ENCODE peak calls at places on chromosomes 12 and 14, in four cellular contexts. J is uterus; M is CD8-positive, alpha-beta T cell; E is left lung. R is an unnamed sample.

GRCh38 chr14:32059702-32060101 is 17.4 kb upstream of the ARHGAP5 start:
- DNase-seq in M (no peak), E (no peak), J (no peak), R (no peak)

GRCh38 chr12:115313929-115314328 is 630.0 kb upstream of the TBX3 start:
- DNase-seq in E (no peak), J (no peak), M (no peak), R (no peak)

GRCh38 chr14:60508707-60509437 is at the start of gene SIX6:
- DNase-seq in J (no peak), M (no peak), E (peak), R (no peak)

GRCh38 chr12:56219840-56220239 is 1.9 kb downstream of the RNF41 start:
- DNase-seq in M (no peak), E (no peak), J (no peak), R (no peak)

GRCh38 chr14:32366256-32366655 is 37.2 kb downstream of the AKAP6 start:
- DNase-seq in E (no peak), J (no peak), M (no peak), R (no peak)

GRCh38 chr14:98494582-98494981 is 777.4 kb downstream of the BCL11B start:
- DNase-seq in M (no peak), E (no peak), J (no peak), R (no peak)

GRCh38 chr14:100586520-100587247 is 533 bp downstream of the BEGAIN start:
- DNase-seq in E (peak), J (peak), M (no peak), R (no peak)

GRCh38 chr12:89016970-89017778 is 335.1 kb downstream of the DUSP6 start:
- DNase-seq in E (no peak), M (no peak), J (peak), R (no peak)

GRCh38 chr12:31021809-31022492 is 51.7 kb upstream of the DDX11 start:
- DNase-seq in E (no peak), M (no peak), J (no peak), R (no peak)

GRCh38 chr14:68549057-68549421 is 243.8 kb downstream of the ZFP36L1 start:
- DNase-seq in E (no peak), M (no peak), J (peak), R (no peak)

GRCh38 chr12:90909069-90909676 is 45.8 kb downstream of the CCER1 start:
- DNase-seq in M (no peak), J (no peak), E (no peak), R (no peak)

GRCh38 chr12:123478762-123479161 is 20.8 kb downstream of the SNRNP35 start:
- DNase-seq in M (no peak), E (no peak), J (no peak), R (no peak)

GRCh38 chr14:41299924-41300323 is 306.8 kb upstream of the LRFN5 start:
- DNase-seq in M (no peak), E (no peak), J (no peak), R (no peak)

GRCh38 chr14:39266589-39266870 is 32.8 kb downstream of the MIA2 start:
- DNase-seq in E (no peak), J (peak), M (no peak), R (no peak)

GRCh38 chr12:96425321-96425720 is 25.1 kb upstream of the CDK17 start:
- DNase-seq in J (peak), M (no peak), E (no peak), R (no peak)

GRCh38 chr14:61103541-61104339 is 122.7 kb downstream of the SLC38A6 start:
- DNase-seq in J (peak), M (no peak), E (peak), R (no peak)

GRCh38 chr12:30106204-30106603 is 322.5 kb upstream of the TMTC1 start:
- DNase-seq in E (no peak), M (no peak), J (no peak), R (no peak)

GRCh38 chr12:67994046-67994445 is 4.8 kb downstream of the IFNG-AS1 start:
- DNase-seq in J (no peak), E (no peak), M (no peak), R (no peak)

GRCh38 chr12:114851981-114852380 is 168.0 kb upstream of the TBX3 start:
- DNase-seq in E (no peak), M (no peak), J (no peak), R (no peak)

GRCh38 chr14:68786491-68787234 is 6.2 kb downstream of the ZFP36L1 start:
- DNase-seq in M (no peak), J (peak), E (no peak), R (no peak)

DNA sequence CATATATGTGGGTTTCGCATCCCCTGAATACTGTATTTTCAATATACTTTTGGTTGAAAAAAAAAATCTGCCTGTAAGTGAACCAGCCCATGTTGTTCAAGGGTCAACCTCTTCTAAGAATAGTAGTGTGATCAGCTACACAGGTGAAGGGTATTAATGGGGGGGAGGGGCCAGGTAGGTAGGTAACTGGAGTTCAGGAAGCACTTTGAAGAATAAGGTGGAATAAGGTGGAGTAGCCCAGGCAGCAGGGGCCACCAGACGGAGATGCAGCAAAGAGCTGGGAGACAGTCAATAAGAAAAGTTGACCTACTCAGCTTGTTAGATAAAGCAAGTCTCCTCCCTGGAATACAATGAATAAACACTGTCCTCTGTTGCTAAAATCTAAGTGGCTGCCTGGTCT is 9.3 kb downstream of the LDHB start:
- DNase-seq in M (no peak), E (no peak), J (no peak), R (no peak)
- TF ChIP-seq CTCF in M (no peak), E (no peak), J (no peak), R (no peak)

GRCh38 chr12:1573960-1574862 is 20.2 kb downstream of the FBXL14 start:
- DNase-seq in J (no peak), M (no peak), E (no peak), R (no peak)
- H3K27ac ChIP-seq in J (peak), M (no peak), E (no peak), R (no peak)

DNA sequence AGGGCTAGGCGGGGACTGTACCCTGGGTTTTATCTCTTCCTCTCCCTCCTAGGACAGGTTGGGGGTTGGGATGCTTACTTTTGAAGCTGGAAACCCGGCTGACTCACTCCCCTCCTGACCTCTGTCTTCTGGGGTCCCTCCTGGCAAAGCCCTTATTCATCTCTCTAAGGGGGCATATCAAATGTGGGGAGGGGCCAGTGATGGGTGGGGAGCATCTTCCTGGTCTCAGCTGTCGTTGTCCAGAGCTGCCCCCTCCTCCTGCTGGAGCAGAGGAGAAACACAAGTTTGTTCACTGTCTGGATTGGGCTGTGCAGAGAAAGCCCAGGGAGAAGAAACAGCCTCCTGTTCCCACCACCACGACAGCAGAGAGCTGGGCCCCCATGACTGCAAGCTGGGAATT is 85.8 kb downstream of the TNFAIP2 start:
- DNase-seq in E (no peak), M (no peak), J (no peak), R (no peak)
- TF ChIP-seq CTCF in E (no peak), M (no peak), J (no peak), R (no peak)

GRCh38 chr12:4049566-4050080 is 176.4 kb upstream of the PARP11 start:
- DNase-seq in M (no peak), J (no peak), E (peak), R (no peak)
- H3K27ac ChIP-seq in M (no peak), J (no peak), E (no peak), R (no peak)

R was measured in CD4-positive, alpha-beta T cell.